ENCODE peak calls at places on chromosomes 11 and 22, in ten cellular contexts. H, W, I, V, P, N, Y, T, Q and S are unnamed samples.
A peak's percentile ranks its signal among the peaks of the same experiment; 100 is the strongest.

GRCh38 chr11:132037961-132038360 is 667.5 kb downstream of the NTM start:
- DNase-seq in T (no peak), N (no peak), Y (no peak), P (no peak), I (no peak), W (no peak), V (peak; percentile 83), H (no peak), Q (no peak), S (no peak)

GRCh38 chr11:7575841-7576451 is 62.1 kb downstream of the PPFIBP2 start:
- DNase-seq in Q (no peak), P (no peak), V (no peak), W (no peak), T (peak; percentile 23), H (peak; percentile 74), Y (no peak), I (no peak), N (no peak), S (peak; percentile 68)

GRCh38 chr11:2426826-2427521 is 17.3 kb downstream of the TRPM5 start:
- DNase-seq in H (peak; percentile 89), P (no peak), N (no peak), Q (no peak), T (no peak), I (no peak), V (no peak), W (no peak), Y (no peak), S (peak; percentile 84)

GRCh38 chr11:106642331-106642730 is 375.9 kb downstream of the GUCY1A2 start:
- DNase-seq in N (no peak), V (no peak), Y (peak; percentile 91), P (no peak), W (no peak), T (no peak), I (no peak), Q (no peak), H (no peak), S (no peak)

GRCh38 chr22:35446365-35446764 is 46.4 kb downstream of the MCM5 start:
- DNase-seq in H (no peak), P (peak; percentile 78), T (peak; percentile 58), Y (peak; percentile 95), W (no peak), N (peak; percentile 91), Q (no peak), V (no peak), I (no peak), S (no peak)

GRCh38 chr22:26445577-26446275 is 16.7 kb downstream of the ASPHD2 start:
- DNase-seq in P (no peak), V (no peak), N (no peak), T (no peak), H (peak; percentile 21), Q (no peak), Y (no peak), I (no peak), W (no peak), S (no peak)

GRCh38 chr11:3156282-3156660 is 8.8 kb downstream of the OSBPL5 start:
- DNase-seq in H (no peak), V (no peak), P (no peak), N (peak; percentile 88), Q (no peak), I (no peak), W (no peak), T (no peak), Y (no peak), S (peak; percentile 50)

GRCh38 chr11:17991799-17992433 is 20.9 kb downstream of the SERGEF start:
- DNase-seq in N (no peak), V (no peak), P (no peak), T (no peak), Y (peak; percentile 70), H (peak; percentile 34), I (peak; percentile 22), Q (peak; percentile 56), W (peak; percentile 42), S (no peak)

GRCh38 chr11:96341237-96342130 is 1.5 kb downstream of the MAML2 start:
- DNase-seq in H (peak; percentile 60), V (no peak), Q (peak; percentile 75), W (no peak), T (peak; percentile 48), Y (peak; percentile 56), I (peak; percentile 77), P (peak; percentile 67), N (peak; percentile 79), S (peak; percentile 91)

GRCh38 chr22:24265734-24266133 is 4.9 kb upstream of the SPECC1L start:
- DNase-seq in I (no peak), N (no peak), Y (peak; percentile 5), W (no peak), P (no peak), Q (no peak), T (no peak), V (peak; percentile 24), H (no peak), S (no peak)

GRCh38 chr22:24271406-24271760 is 752 bp downstream of the SPECC1L start:
- DNase-seq in P (peak; percentile 40), V (no peak), H (no peak), Y (peak; percentile 12), W (no peak), I (no peak), Q (no peak), T (peak; percentile 36), N (no peak), S (no peak)

GRCh38 chr22:24270556-24271405 is at the start of gene SPECC1L:
- DNase-seq in T (peak; percentile 95), Y (peak; percentile 91), N (peak; percentile 98), P (peak; percentile 95), V (peak; percentile 97), W (peak; percentile 84), I (peak; percentile 86), Q (peak; percentile 92), H (peak; percentile 96), S (peak; percentile 99)
- TF ChIP-seq POLR2A in T (peak; percentile 91), Y (peak; percentile 80), N (peak; percentile 82), P (peak; percentile 98), V (peak; percentile 90), W (peak; percentile 96), I (peak; percentile 90), Q (peak; percentile 92), H (no peak), S (peak; percentile 99)

GRCh38 chr11:48095779-48096470 is 115.6 kb downstream of the PTPRJ start:
- DNase-seq in P (no peak), I (no peak), N (no peak), V (peak; percentile 26), Y (no peak), W (no peak), Q (no peak), H (no peak), T (peak; percentile 46), S (no peak)

GRCh38 chr11:48098024-48098423 is 117.7 kb downstream of the PTPRJ start:
- DNase-seq in T (no peak), Y (no peak), P (no peak), I (no peak), W (no peak), V (peak; percentile 84), Q (no peak), H (no peak), N (no peak), S (no peak)

GRCh38 chr11:48093795-48094642 is 113.7 kb downstream of the PTPRJ start:
- DNase-seq in V (peak; percentile 68), N (no peak), I (no peak), Y (peak; percentile 78), T (no peak), W (no peak), H (no peak), P (no peak), Q (no peak), S (no peak)

GRCh38 chr11:48094643-48095339 is 114.4 kb downstream of the PTPRJ start:
- DNase-seq in H (no peak), N (no peak), V (peak; percentile 60), T (no peak), W (no peak), Y (no peak), Q (no peak), P (no peak), I (no peak), S (no peak)

DNA sequence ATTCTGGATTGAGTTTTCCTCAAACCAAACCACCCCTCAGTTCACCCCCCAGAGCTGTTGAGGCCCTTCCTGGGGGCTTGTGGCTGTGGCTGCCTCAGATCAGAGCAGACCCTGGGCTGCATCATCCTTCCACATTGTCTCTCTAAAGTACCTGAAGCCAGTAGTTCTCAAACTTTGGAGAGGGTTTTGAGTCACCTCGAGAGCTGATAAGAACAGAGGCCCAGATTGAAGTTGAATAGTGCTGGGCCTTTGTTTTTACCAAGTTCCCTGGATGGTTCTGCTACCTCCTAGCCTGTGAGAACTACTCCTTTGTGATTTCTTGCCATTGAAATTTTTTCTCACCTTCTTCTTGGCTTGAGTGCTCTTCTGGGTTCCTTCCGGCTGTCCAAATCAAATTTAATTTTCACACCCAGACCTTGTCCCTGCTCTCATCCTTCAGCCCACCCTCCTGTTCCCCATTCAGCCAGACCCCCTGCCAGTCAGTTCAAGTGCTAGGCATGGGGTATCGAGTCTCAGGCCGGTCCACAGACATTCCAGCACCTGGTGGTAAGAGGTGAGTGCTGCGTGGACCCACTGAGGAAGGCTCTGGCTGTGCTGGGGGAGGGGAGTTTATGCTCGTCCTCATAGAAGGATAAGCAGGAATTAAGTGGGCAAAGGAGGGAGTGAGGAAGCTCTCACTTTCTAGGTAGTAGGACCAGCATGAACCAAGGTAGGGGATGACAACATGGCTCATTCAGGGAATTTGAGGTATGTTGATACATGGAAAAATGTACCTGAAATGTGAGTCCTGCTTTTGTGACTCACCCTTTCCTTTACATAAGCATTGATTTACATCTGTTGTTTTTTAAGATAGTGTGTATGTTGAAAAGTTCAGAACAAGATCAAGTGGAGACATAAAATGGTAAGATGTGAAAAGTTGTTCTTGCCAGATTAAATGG is 116.5 kb downstream of the PTPRJ start:
- DNase-seq in N (no peak), V (peak; percentile 57), T (no peak), H (no peak), Y (peak; percentile 39), I (no peak), Q (no peak), P (no peak), W (peak; percentile 35), S (no peak)
- H3K4me1 ChIP-seq in N (peaks cover 23% of the 10 kb centered on the region), V (peaks cover 31% of the 10 kb centered on the region), T (peaks cover 10% of the 10 kb centered on the region), H (peaks cover 78% of the 10 kb centered on the region), Y (peaks cover 2% of the 10 kb centered on the region), I (no peaks in the 10 kb centered on the region), Q (peaks cover 15% of the 10 kb centered on the region), P (no peaks in the 10 kb centered on the region), W (peaks cover 30% of the 10 kb centered on the region), S (peaks cover 20% of the 10 kb centered on the region)

GRCh38 chr11:6481012-6481923 is at the start of the genes ARFIP2 and TIMM10B:
- DNase-seq in Y (peak; percentile 98), Q (peak; percentile 92), V (peak; percentile 99), I (peak; percentile 98), N (peak; percentile 99), T (peak; percentile 98), P (peak; percentile 98), W (peak; percentile 94), H (peak; percentile 99), S (peak; percentile 99)
- TF ChIP-seq POLR2A in Y (peak; percentile 87), Q (peak; percentile 96), V (peak; percentile 68), I (peak; percentile 97), N (peak; percentile 93), T (peak; percentile 93), P (peak; percentile 88), W (peak; percentile 75), H (peak; percentile 88), S (peak; percentile 95)

DNA sequence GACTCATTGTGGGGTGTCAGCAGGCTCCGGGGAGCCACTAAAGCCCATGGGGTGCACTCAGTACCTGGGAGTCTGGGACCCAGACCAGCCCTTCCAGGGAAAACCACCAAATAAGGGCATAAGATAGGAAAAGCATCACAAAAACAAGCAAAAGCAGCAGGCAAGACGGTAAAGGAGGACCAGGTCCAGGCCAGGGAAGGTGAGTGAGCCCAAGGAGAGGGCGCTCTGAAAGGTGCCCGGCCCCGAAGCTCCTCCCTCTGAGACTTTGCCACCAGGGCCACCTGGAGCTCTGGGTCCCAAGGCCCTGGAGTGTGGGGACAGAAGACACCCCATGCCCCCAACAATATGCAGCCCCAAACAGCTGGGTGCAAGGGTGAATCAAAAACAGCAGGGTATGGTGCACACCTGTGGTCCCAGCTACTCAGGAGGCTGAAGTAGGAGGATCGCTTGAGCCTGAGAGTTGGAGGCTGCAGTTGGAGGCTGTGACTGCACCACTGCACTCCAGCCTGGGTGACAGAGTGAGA is 5.2 kb upstream of the IL17REL start:
- DNase-seq in Y (no peak), Q (no peak), H (no peak), T (no peak), P (no peak), I (no peak), W (no peak), V (no peak), N (peak; percentile 35), S (no peak)
- H3K4me1 ChIP-seq in Y (peaks cover 6% of the 10 kb centered on the region), Q (peaks cover 34% of the 10 kb centered on the region), H (peaks cover 31% of the 10 kb centered on the region), T (peaks cover 2% of the 10 kb centered on the region), P (no peaks in the 10 kb centered on the region), I (peaks cover 26% of the 10 kb centered on the region), W (peaks cover 8% of the 10 kb centered on the region), V (peaks cover 10% of the 10 kb centered on the region), N (peaks cover 11% of the 10 kb centered on the region), S (peaks cover 16% of the 10 kb centered on the region)